ENCODE peak calls at places on chromosomes 13 and 19, in nine cellular contexts. D is IMR-90; Y is naive thymus-derived CD4-positive, alpha-beta T cell; V is brain microvascular endothelial cell; W is testis; O is OCI-LY7; K is uterus; A is fibroblast of lung; B is CD8-positive, alpha-beta T cell. S is an unnamed sample. For H3K36me3, the result is how much of the 10 kb centered on the place peaks cover.

GRCh38 chr13:31096624-31097302 is 64.9 kb downstream of the HSPH1 start:
- DNase-seq in D (no peak), Y (no peak), V (no peak), W (no peak), O (no peak), K (no peak), A (no peak), B (no peak), S (no peak)

GRCh38 chr13:45341799-45342584 is 1.0 kb upstream of the TPT1 start:
- DNase-seq in D (no peak), Y (no peak), V (no peak), W (peak), O (no peak), K (peak), A (peak), B (no peak), S (no peak)

GRCh38 chr13:34124912-34125311 is 307.0 kb downstream of the RFC3 start:
- DNase-seq in D (no peak), Y (no peak), V (no peak), W (no peak), O (no peak), K (no peak), A (no peak), B (no peak), S (no peak)

GRCh38 chr13:41311607-41312500 is 787 bp downstream of the NAA16 start:
- DNase-seq in D (peak), Y (peak), V (peak), W (peak), O (peak), K (peak), A (peak), B (peak), S (peak)

GRCh38 chr13:86862137-86862536 is 809.0 kb upstream of the SLITRK5 start:
- DNase-seq in D (no peak), Y (no peak), V (no peak), W (no peak), O (no peak), K (no peak), A (no peak), B (no peak), S (no peak)

GRCh38 chr13:42151781-42152180 is 103.3 kb downstream of the DGKH start:
- DNase-seq in D (no peak), Y (no peak), V (no peak), W (no peak), O (no peak), K (no peak), A (no peak), B (no peak), S (no peak)

GRCh38 chr13:43110036-43110435 is 86.7 kb downstream of the DNAJC15 start:
- DNase-seq in D (no peak), Y (no peak), V (no peak), W (no peak), O (no peak), K (no peak), A (no peak), B (no peak), S (no peak)

GRCh38 chr19:39409207-39409885 is 2.7 kb downstream of the ZFP36 start:
- DNase-seq in D (peak), Y (peak), V (no peak), W (peak), O (peak), K (peak), A (no peak), B (peak), S (peak)

GRCh38 chr19:55454787-55455243 is 6.6 kb downstream of the ISOC2 start:
- DNase-seq in D (peak), Y (no peak), V (no peak), W (peak), O (peak), K (no peak), A (peak), B (peak), S (no peak)

GRCh38 chr13:41494202-41494601 is 36.9 kb downstream of the RGCC start:
- DNase-seq in D (no peak), Y (no peak), V (no peak), W (no peak), O (no peak), K (no peak), A (no peak), B (no peak), S (no peak)

GRCh38 chr19:3450796-3451411 is 29.4 kb downstream of the SMIM24 start:
- DNase-seq in D (peak), Y (no peak), V (peak), W (peak), O (no peak), K (peak), A (peak), B (no peak), S (no peak)

GRCh38 chr13:42173789-42174343 is 98.1 kb upstream of the AKAP11 start:
- DNase-seq in D (peak), Y (no peak), V (no peak), W (no peak), O (no peak), K (no peak), A (peak), B (no peak), S (no peak)

GRCh38 chr13:79833972-79834371 is 353.0 kb downstream of the NDFIP2 start:
- DNase-seq in D (no peak), Y (no peak), V (no peak), W (no peak), O (no peak), K (no peak), A (no peak), B (no peak), S (no peak)

GRCh38 chr19:46746281-46746965 is at the start of gene STRN4:
- DNase-seq in D (no peak), Y (peak), V (no peak), W (peak), O (peak), K (peak), A (no peak), B (peak), S (peak)

GRCh38 chr13:113147206-113147605 is 11.2 kb upstream of the PROZ start:
- DNase-seq in D (no peak), Y (no peak), V (no peak), W (no peak), O (no peak), K (no peak), A (no peak), B (no peak), S (no peak)

GRCh38 chr13:73874460-73874859 is 259.7 kb downstream of the KLF12 start:
- DNase-seq in D (no peak), Y (no peak), V (no peak), W (no peak), O (no peak), K (no peak), A (no peak), B (no peak), S (no peak)

GRCh38 chr13:27011661-27012060 is 159.9 kb downstream of the USP12 start:
- DNase-seq in D (no peak), Y (no peak), V (no peak), W (no peak), O (no peak), K (no peak), A (no peak), B (no peak), S (no peak)

GRCh38 chr19:45693168-45693788 is 812 bp downstream of the QPCTL start:
- DNase-seq in D (peak), Y (peak), V (peak), W (peak), O (peak), K (peak), A (peak), B (peak), S (peak)

GRCh38 chr19:911197-912033 is 1.6 kb downstream of the R3HDM4 start:
- DNase-seq in D (no peak), Y (no peak), V (no peak), W (no peak), O (no peak), K (no peak), A (no peak), B (no peak), S (no peak)

GRCh38 chr13:26978081-26978860 is 193.3 kb downstream of the USP12 start:
- DNase-seq in D (no peak), Y (no peak), V (no peak), W (no peak), O (no peak), K (no peak), A (no peak), B (no peak), S (no peak)

GRCh38 chr19:35673121-35673804 is 6.9 kb downstream of the UPK1A start:
- DNase-seq in D (peak), Y (no peak), V (peak), W (no peak), O (no peak), K (no peak), A (peak), B (peak), S (peak)

GRCh38 chr19:7333198-7334118 is 15.3 kb upstream of the ARHGEF18 start:
- DNase-seq in D (no peak), Y (no peak), V (no peak), W (peak), O (no peak), K (no peak), A (no peak), B (no peak), S (no peak)

GRCh38 chr13:44972956-44973581 is 16.2 kb downstream of the NUFIP1 start:
- DNase-seq in D (peak), Y (no peak), V (no peak), W (no peak), O (peak), K (no peak), A (peak), B (no peak), S (no peak)

DNA sequence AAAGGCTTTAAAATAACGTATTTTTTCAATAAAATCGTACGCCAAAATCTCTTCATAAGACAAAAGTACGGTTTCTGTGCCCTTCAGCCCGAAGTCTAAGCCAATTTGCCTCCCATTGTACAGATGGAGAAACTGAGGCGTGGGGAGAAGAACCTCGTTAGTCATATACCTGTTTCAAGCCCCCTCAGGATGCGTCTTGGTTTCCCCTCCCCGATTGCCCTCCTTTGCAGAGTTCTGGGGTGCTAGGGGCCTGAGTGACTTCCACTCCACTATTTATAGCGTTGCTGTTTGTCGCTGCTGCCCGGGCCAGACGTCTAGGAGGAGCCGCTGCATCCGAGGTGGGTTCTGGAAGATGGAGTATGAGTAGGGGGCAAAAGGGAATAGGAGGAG is 2.3 kb upstream of the LTBP4 start:
- DNase-seq in D (no peak), Y (no peak), V (no peak), W (no peak), O (no peak), K (no peak), A (no peak), B (no peak), S (no peak)
- H3K4me3 ChIP-seq in D (no peak), Y (no peak), V (no peak), W (no peak), O (no peak), K (no peak), A (no peak), B (no peak), S (no peak)

DNA sequence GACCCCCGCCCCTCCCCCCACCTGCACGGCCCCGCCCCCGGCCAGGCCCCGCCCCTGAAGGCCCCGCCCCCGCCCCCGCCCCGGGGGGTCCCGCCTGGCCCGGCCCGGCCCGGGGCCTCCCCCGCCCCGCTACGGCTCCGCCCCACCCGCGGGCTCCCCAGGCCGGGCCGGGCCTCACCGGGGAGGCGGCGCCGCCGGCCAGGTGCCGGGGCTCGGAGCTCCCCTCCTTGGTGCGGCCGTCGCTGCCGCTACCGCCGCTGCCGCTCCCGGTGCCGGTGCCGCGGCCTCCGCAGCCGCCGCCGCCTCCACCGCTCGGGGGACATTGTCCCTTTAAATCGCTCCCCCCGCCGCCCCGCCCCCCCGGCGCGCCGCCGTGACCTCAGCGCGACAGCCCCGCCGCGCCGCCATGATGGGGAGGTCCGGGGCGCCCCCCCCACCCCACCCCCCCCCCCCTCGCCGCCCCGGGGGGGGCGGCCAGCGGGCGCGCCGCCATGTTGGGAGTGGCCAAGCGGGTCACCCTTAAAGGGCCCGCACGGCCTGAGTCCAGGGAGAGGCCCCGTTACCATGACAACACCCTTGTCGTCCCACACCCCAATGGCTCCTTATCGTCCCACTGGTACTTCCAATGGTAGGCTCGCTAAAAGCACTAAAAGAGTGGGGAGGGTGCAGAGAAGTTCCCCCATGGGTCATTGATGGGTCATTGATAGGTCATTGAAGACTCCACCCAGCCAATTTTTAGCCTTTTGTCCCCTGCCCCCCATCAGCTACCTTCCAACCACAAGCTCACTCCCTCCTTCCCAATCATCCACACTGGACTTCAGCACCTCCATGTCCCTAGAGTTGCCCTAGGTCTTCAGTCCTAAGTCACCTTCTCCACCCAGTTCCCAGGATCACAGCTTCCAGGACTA is at the start of gene WIZ:
- DNase-seq in D (peak), Y (peak), V (peak), W (peak), O (peak), K (peak), A (peak), B (peak), S (peak)
- H3K27ac ChIP-seq in D (peak), Y (peak), V (peak), W (no peak), O (no peak), K (peak), A (no peak), B (peak), S (peak)

GRCh38 chr13:110910013-110910890 is 4.6 kb downstream of the ANKRD10 start:
- DNase-seq in D (no peak), Y (no peak), V (no peak), W (no peak), O (no peak), K (no peak), A (no peak), B (no peak), S (no peak)

GRCh38 chr13:110904748-110905147 is 10.1 kb downstream of the ANKRD10 start:
- DNase-seq in D (no peak), Y (no peak), V (no peak), W (no peak), O (no peak), K (no peak), A (no peak), B (no peak), S (no peak)

GRCh38 chr13:110907951-110908898 is 6.6 kb downstream of the ANKRD10 start:
- DNase-seq in D (peak), Y (no peak), V (no peak), W (peak), O (no peak), K (no peak), A (no peak), B (no peak), S (no peak)

GRCh38 chr13:110911880-110912279 is 3.0 kb downstream of the ANKRD10 start:
- DNase-seq in D (peak), Y (no peak), V (no peak), W (no peak), O (no peak), K (no peak), A (no peak), B (no peak), S (no peak)

DNA sequence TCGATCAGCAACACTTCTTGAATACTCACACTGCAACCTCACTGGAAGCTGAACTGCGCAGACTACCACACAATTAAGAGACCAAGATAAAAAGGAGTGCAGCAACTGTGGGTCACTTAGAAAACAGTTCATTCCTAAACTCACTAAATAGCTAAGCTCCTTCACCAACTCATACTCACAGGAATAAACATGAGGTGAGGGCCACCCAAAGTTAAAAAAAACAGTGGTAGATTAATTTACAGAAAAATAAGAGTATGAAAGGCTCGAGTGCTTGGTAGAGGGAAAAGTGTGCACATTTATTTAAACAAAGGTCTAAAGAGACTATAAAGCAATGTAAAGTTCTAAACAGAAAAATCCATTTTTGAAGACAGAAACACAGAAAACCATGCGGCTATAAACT is 7.6 kb downstream of the ANKRD10 start:
- DNase-seq in D (no peak), Y (no peak), V (no peak), W (no peak), O (no peak), K (no peak), A (no peak), B (no peak), S (no peak)
- H3K36me3 ChIP-seq in D (under half), Y (under half), V (under half), W (under half), O (half or more), K (under half), A (under half), B (under half), S (under half)

GRCh38 chr19:38317104-38317612 is 1.4 kb upstream of the YIF1B start:
- DNase-seq in D (no peak), Y (peak), V (no peak), W (no peak), O (no peak), K (no peak), A (no peak), B (peak), S (no peak)
- H3K4me3 ChIP-seq in D (no peak), Y (peak), V (no peak), W (no peak), O (no peak), K (no peak), A (no peak), B (peak), S (peak)

GRCh38 chr19:34404109-34404909 is at the start of gene PDCD2L:
- DNase-seq in D (peak), Y (peak), V (peak), W (peak), O (peak), K (peak), A (peak), B (peak), S (peak)
- H3K27ac ChIP-seq in D (peak), Y (peak), V (no peak), W (peak), O (peak), K (peak), A (peak), B (peak), S (peak)

GRCh38 chr13:106417467-106418110 is 117.9 kb downstream of the EFNB2 start:
- DNase-seq in D (no peak), Y (no peak), V (no peak), W (no peak), O (no peak), K (no peak), A (peak), B (no peak), S (no peak)
- H3K36me3 ChIP-seq in D (under half), Y (under half), V (under half), W (under half), O (under half), K (under half), A (under half), B (under half), S (under half)